ENCODE peak calls at places on chromosomes 13 and 19, in seven cellular contexts. J, P, O, X, U, Y and R are unnamed samples.

GRCh38 chr19:49338691-49339363 is 3.6 kb downstream of the CD37 start:
- DNase-seq in J (peak), P (no peak), O (peak), X (peak), U (peak), Y (peak), R (no peak)

GRCh38 chr13:73702419-73703071 is 431.7 kb downstream of the KLF12 start:
- DNase-seq in J (no peak), P (no peak), O (no peak), X (no peak), U (no peak), Y (no peak), R (no peak)

GRCh38 chr19:16367269-16367683 is 42.6 kb downstream of the KLF2 start:
- DNase-seq in J (no peak), P (no peak), O (no peak), X (no peak), U (no peak), Y (no peak), R (no peak)

GRCh38 chr13:28953714-28954113 is 133.6 kb downstream of the MTUS2 start:
- DNase-seq in J (no peak), P (no peak), O (no peak), X (no peak), U (no peak), Y (no peak), R (no peak)

GRCh38 chr13:106599875-106600797 is 32.2 kb upstream of the ARGLU1 start:
- DNase-seq in J (no peak), P (peak), O (no peak), X (peak), U (no peak), Y (no peak), R (no peak)

GRCh38 chr19:50331187-50332013 is 2.2 kb upstream of the KCNC3 start:
- DNase-seq in J (no peak), P (no peak), O (no peak), X (no peak), U (no peak), Y (peak), R (no peak)

GRCh38 chr19:49691243-49692101 is 556 bp downstream of the CPT1C start:
- DNase-seq in J (no peak), P (peak), O (peak), X (peak), U (peak), Y (peak), R (peak)

GRCh38 chr19:51572908-51573307 is 1.8 kb downstream of the ZNF175 start:
- DNase-seq in J (no peak), P (peak), O (no peak), X (peak), U (no peak), Y (no peak), R (no peak)

GRCh38 chr19:3161453-3161852 is 17.1 kb upstream of the S1PR4 start:
- DNase-seq in J (peak), P (peak), O (no peak), X (peak), U (no peak), Y (no peak), R (no peak)

GRCh38 chr19:17095141-17095919 is 19.8 kb downstream of the MYO9B start:
- DNase-seq in J (no peak), P (peak), O (no peak), X (peak), U (no peak), Y (no peak), R (no peak)

GRCh38 chr19:13411899-13412298 is 94.4 kb downstream of the CACNA1A start:
- DNase-seq in J (no peak), P (no peak), O (no peak), X (no peak), U (no peak), Y (no peak), R (no peak)

GRCh38 chr13:53276265-53276664 is 247.7 kb downstream of the OLFM4 start:
- DNase-seq in J (no peak), P (no peak), O (no peak), X (no peak), U (no peak), Y (peak), R (no peak)

GRCh38 chr13:40370662-40371061 is 295.8 kb downstream of the FOXO1 start:
- DNase-seq in J (no peak), P (no peak), O (no peak), X (no peak), U (no peak), Y (no peak), R (no peak)

GRCh38 chr13:110394371-110394841 is 87.3 kb downstream of the COL4A2 start:
- DNase-seq in J (no peak), P (no peak), O (no peak), X (no peak), U (no peak), Y (no peak), R (no peak)

GRCh38 chr13:101434486-101434885 is 18.0 kb upstream of the ITGBL1 start:
- DNase-seq in J (no peak), P (no peak), O (no peak), X (no peak), U (no peak), Y (no peak), R (no peak)

GRCh38 chr13:36028359-36028758 is 102.8 kb downstream of the DCLK1 start:
- DNase-seq in J (no peak), P (no peak), O (no peak), X (no peak), U (no peak), Y (no peak), R (no peak)

GRCh38 chr13:99717959-99718674 is 216.8 kb downstream of the TM9SF2 start:
- DNase-seq in J (no peak), P (no peak), O (no peak), X (no peak), U (no peak), Y (no peak), R (no peak)

GRCh38 chr19:16561382-16561781 is 10.8 kb downstream of the SLC35E1 start:
- DNase-seq in J (no peak), P (no peak), O (no peak), X (no peak), U (no peak), Y (no peak), R (no peak)

GRCh38 chr13:26909515-26909914 is 148.9 kb upstream of the GPR12 start:
- DNase-seq in J (no peak), P (no peak), O (no peak), X (no peak), U (no peak), Y (no peak), R (no peak)

GRCh38 chr13:27053902-27054595 is 117.6 kb downstream of the USP12 start:
- DNase-seq in J (no peak), P (peak), O (no peak), X (peak), U (no peak), Y (no peak), R (no peak)

GRCh38 chr19:41753936-41754529 is 1.3 kb upstream of the CEACAM6 start:
- DNase-seq in J (peak), P (peak), O (no peak), X (peak), U (peak), Y (peak), R (no peak)
- TF ChIP-seq CTCF in J (peak), P (peak), O (peak), X (peak), U (peak), Y (peak), R (peak)

GRCh38 chr19:35470128-35470527 is 20.1 kb downstream of the KRTDAP start:
- DNase-seq in J (no peak), P (no peak), O (no peak), X (no peak), U (no peak), Y (no peak), R (no peak)

GRCh38 chr19:35466259-35466658 is 18.2 kb downstream of the FFAR2 start:
- DNase-seq in J (no peak), P (no peak), O (no peak), X (no peak), U (no peak), Y (no peak), R (no peak)

GRCh38 chr19:35471946-35472345 is 18.3 kb downstream of the KRTDAP start:
- DNase-seq in J (no peak), P (no peak), O (no peak), X (no peak), U (no peak), Y (no peak), R (no peak)

GRCh38 chr19:35474104-35474503 is 16.2 kb downstream of the KRTDAP start:
- DNase-seq in J (no peak), P (no peak), O (no peak), X (no peak), U (no peak), Y (no peak), R (no peak)

DNA sequence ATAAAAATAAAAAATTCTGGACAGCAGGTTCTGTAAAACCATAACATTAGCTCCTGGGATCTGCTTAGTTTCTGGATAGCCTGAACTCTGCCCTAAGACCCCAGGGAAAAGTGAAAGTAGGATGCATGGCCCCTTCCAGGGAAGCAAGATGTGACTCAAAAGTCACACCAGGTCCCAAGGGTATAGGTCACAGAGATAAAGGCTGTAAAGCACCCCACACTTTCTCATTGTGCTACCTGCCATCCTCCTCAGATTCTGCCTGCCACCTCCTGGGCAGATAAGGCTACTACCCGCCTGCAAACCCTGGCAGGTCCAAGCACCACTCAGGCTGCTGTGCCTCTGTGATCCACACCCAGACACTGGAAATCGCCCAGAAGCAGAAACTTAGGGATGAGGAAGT is 20.6 kb downstream of the FFAR2 start:
- DNase-seq in J (peak), P (peak), O (no peak), X (peak), U (no peak), Y (peak), R (no peak)
- TF ChIP-seq CTCF in J (peak), P (peak), O (peak), X (peak), U (peak), Y (peak), R (peak)

GRCh38 chr19:38685666-38686529 is 38.4 kb downstream of the ACTN4 start:
- DNase-seq in J (peak), P (peak), O (no peak), X (peak), U (no peak), Y (peak), R (no peak)
- TF ChIP-seq CTCF in J (peak), P (peak), O (peak), X (peak), U (peak), Y (peak), R (peak)

GRCh38 chr19:2032296-2032941 is 16.9 kb upstream of the BTBD2 start:
- DNase-seq in J (peak), P (peak), O (no peak), X (peak), U (no peak), Y (peak), R (no peak)

GRCh38 chr19:2022289-2022688 is 6.8 kb upstream of the BTBD2 start:
- DNase-seq in J (no peak), P (no peak), O (no peak), X (no peak), U (no peak), Y (no peak), R (no peak)

GRCh38 chr19:2026770-2027169 is 11.3 kb upstream of the BTBD2 start:
- DNase-seq in J (no peak), P (no peak), O (no peak), X (no peak), U (no peak), Y (no peak), R (no peak)

GRCh38 chr19:2021453-2022140 is 6.1 kb upstream of the BTBD2 start:
- DNase-seq in J (no peak), P (no peak), O (no peak), X (no peak), U (no peak), Y (no peak), R (no peak)

DNA sequence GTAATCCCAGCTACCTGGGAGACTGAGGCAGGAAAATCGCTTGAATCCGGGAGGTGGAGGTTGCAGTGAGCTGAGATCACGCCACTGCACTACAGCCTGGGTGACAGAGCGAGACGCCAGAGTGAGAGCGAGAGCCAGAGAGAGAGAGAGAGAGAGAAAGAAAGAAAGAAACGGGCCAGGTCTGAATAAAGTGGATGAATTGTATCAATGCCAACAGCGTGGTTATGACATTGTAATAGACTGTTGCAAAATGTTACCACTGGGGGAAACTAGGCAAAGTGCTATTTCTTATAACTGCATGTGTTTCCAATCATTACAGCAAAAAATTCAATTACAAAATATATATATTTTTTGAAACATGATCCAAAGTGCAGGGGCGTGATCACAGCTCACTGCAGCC is 11.8 kb upstream of the BTBD2 start:
- DNase-seq in J (no peak), P (peak), O (no peak), X (peak), U (no peak), Y (no peak), R (no peak)
- TF ChIP-seq CTCF in J (no peak), P (peak), O (no peak), X (peak), U (no peak), Y (no peak), R (no peak)

GRCh38 chr13:19959831-19960672 is 1.5 kb downstream of the ZMYM2 start:
- DNase-seq in J (peak), P (peak), O (peak), X (peak), U (peak), Y (peak), R (no peak)

GRCh38 chr13:19960673-19961015 is 2.1 kb downstream of the ZMYM2 start:
- DNase-seq in J (no peak), P (no peak), O (no peak), X (no peak), U (no peak), Y (no peak), R (no peak)

GRCh38 chr13:19957320-19958118 is 1.0 kb upstream of the ZMYM2 start:
- DNase-seq in J (peak), P (peak), O (peak), X (peak), U (peak), Y (peak), R (no peak)

GRCh38 chr13:19958119-19959111 is at the start of gene ZMYM2:
- DNase-seq in J (peak), P (peak), O (peak), X (peak), U (peak), Y (peak), R (peak)

DNA sequence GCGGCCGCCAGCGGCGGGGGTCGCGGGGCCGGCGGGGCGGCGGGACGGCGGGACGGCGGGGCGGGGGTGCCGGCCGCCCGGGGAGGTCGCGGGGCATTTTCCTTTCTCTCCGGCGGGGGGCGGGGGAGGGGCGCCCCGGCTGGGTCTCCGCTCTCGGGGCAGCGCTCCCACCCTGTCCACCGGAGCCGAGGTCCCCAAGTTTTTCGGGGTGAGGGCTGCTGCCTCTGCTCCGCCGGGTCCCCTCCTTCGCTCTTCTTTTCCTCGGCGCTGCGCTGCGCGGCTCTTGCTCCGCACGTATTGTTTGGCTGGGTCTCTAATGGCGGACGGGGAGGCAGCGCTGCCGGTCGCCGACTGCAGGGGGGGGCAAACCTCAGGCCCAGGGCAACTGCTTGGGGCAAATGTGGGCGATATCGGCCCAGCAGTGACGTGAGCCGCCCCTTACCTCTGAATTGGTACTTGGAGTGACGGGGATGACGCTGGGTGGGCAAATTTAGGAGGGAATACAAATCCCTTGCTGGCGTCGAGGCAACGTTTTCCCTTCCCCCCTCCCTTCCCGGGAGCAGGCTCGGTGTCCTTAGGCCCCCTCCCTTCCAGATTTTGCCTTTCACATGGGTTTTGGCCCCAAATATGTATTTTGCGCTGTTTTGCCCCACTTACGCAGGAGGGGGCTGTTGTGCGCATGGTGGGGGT is 759 bp downstream of the ZMYM2 start:
- DNase-seq in J (peak), P (peak), O (peak), X (peak), U (peak), Y (peak), R (no peak)
- TF ChIP-seq CTCF in J (no peak), P (peak), O (no peak), X (peak), U (no peak), Y (no peak), R (no peak)

DNA sequence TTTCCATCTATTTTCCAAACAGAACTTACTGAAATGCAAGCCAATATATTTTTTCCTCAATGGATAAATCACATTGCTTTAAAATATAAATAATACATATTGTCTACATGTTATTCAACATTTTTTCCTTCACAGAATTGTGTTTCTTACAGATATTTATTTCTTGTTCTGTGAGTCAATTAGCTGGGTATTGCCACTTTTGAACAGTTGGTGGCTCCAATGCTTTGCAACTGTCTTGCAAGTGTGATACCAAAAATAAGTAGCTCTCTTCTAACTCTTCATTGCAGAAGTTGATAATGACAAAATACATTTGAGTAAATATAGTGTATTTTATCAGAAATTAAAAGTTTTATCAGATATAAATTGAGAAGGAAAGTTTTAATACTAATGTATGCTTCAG is 17.1 kb upstream of the GPC5 start:
- DNase-seq in J (no peak), P (peak), O (no peak), X (peak), U (no peak), Y (no peak), R (no peak)
- TF ChIP-seq CTCF in J (peak), P (peak), O (peak), X (peak), U (peak), Y (peak), R (peak)

DNA sequence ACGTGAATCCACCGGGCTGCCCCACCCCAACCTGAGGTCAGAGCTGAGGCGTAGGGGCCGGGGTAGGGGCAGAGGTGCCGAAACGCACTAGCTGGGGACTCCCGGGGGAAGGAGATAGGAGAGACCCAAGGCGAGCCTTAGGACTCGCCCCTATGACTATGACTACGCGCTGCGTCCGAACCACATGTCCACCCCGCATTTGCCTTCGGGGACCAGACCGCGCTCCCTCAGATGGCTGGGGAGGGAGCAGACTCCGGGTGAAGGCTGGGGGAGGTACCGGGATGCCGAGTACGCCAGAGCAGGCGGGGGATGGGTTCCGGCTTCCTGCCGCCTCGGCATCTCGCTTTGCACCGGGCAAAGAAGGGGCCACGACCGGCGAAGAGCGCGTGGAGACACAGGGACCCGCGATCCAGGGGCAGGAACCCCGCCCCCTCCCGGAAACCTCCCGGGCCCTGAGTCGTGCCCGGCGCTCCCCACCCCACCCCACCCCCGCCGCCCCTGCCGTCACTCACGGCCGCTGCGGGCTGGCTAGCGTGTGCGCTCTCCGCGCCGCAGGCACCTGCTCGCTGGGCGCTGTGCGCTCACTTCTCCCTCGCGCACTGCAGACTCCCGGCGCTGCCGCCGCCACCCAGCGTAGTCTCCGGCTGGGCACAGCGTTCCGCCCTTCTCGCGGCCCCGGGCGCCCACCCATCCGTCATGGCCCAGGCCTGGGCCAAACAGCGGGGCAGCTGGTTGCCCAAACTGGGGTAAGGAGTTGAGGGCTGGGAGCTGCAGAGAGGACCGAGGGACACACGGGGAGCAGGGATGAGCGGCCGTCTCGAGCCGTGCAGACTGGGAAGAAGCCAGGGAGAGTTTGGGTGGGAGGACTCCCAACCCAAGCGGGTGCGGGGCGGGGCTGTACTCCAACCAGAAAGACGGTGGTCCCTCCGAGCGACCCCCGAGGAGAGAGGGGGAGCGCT is 603 bp upstream of the VSTM2B start:
- DNase-seq in J (no peak), P (no peak), O (no peak), X (no peak), U (no peak), Y (peak), R (peak)
- TF ChIP-seq CTCF in J (no peak), P (no peak), O (no peak), X (no peak), U (no peak), Y (no peak), R (no peak)

DNA sequence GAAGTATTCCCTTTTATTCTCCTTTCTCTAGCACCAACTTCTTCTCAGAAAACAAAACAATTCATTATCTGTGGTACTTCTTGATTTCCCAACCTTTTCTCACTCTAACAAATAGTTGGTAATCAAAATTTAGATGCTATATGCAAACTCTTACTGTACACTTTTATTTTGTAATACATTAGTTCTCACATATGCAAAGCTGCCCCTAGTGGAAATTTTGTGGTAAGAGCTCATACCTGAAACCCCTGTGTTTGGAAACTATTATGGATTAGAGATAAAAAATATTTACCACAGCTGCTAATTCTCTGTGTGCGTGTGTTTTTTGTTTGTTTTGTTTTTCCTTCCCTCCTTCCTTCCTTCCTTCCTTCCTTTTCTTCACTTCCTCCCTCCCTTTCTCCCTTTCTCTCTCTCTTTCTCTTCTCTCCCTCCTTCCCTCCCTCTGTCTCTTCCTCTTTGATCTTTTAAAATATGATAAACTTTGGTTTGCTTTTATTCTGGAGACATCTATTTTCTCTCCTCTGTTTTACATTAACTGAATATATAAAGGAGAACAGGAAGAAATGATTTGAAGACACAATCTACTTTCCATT is 537.4 kb downstream of the SLITRK6 start:
- DNase-seq in J (no peak), P (no peak), O (no peak), X (peak), U (no peak), Y (no peak), R (no peak)
- TF ChIP-seq CTCF in J (peak), P (peak), O (peak), X (peak), U (peak), Y (peak), R (peak)